ENCODE peak calls at places on chromosome 18, in four cellular contexts. C is Peyer's patch, E is heart left ventricle, I is thoracic aorta. Y is an unnamed sample.

GRCh38 chr18:61531182-61531581 is 198.0 kb downstream of the CDH20 start:
- DNase-seq in C (no peak), E (peak), I (no peak), Y (no peak)

GRCh38 chr18:52216104-52216503 is 123.9 kb upstream of the DCC start:
- DNase-seq in E (no peak), I (no peak), C (no peak), Y (peak)

GRCh38 chr18:45589559-45590041 is 25.7 kb upstream of the SLC14A2 start:
- DNase-seq in C (no peak), E (peak), I (no peak), Y (no peak)

GRCh38 chr18:75183524-75183923 is 25.4 kb downstream of the PTGR3 start:
- DNase-seq in E (no peak), I (no peak), C (peak), Y (peak)

GRCh38 chr18:79871026-79871390 is 73.3 kb downstream of the KCNG2 start:
- DNase-seq in I (no peak), C (peak), E (no peak), Y (no peak)

GRCh38 chr18:34544930-34545329 is 165.2 kb upstream of the DTNA start:
- DNase-seq in E (no peak), C (no peak), I (no peak), Y (no peak)

GRCh38 chr18:34729264-34729663 is 19.2 kb downstream of the DTNA start:
- DNase-seq in C (no peak), E (no peak), I (no peak), Y (no peak)

GRCh38 chr18:46466236-46467160 is 190.5 kb downstream of the LOXHD1 start:
- DNase-seq in I (no peak), E (no peak), C (no peak), Y (no peak)

GRCh38 chr18:32093523-32093922 is 1.8 kb downstream of the RNF138 start:
- DNase-seq in I (no peak), E (no peak), C (no peak), Y (no peak)

GRCh38 chr18:56799756-56800155 is 148.6 kb downstream of the WDR7 start:
- DNase-seq in E (no peak), C (no peak), I (no peak), Y (no peak)

GRCh38 chr18:24488824-24489493 is 28.5 kb downstream of the HRH4 start:
- DNase-seq in C (no peak), E (no peak), I (no peak), Y (no peak)

GRCh38 chr18:58015045-58015444 is 29.0 kb upstream of the NEDD4L start:
- DNase-seq in I (no peak), C (peak), E (no peak), Y (no peak)

GRCh38 chr18:68436485-68436884 is 278.4 kb downstream of the TMX3 start:
- DNase-seq in C (no peak), E (no peak), I (no peak), Y (no peak)

GRCh38 chr18:32899819-32900218 is 127.0 kb upstream of the KLHL14 start:
- DNase-seq in E (no peak), I (no peak), C (no peak), Y (no peak)

DNA sequence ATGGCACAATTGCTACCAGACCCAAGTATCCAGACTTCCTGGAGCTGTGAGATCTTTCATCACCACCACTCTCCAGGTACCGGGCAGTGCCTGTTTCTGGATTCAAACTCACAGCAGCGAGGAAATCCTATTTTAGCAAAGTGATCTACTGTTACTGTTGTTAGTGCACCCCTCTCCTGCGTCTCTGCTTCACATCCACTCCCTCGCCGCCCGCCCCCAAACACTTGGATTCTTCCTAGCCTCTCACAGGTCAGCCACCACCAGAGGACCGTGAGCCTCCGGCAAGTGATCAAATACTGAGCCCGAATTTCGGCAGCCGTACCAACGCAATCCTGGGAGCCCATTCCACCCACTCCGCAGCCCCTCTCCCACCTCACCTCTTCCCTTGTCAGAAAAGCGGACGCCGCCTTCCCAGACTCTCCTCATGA is 519 bp downstream of the METTL4 start:
- DNase-seq in I (peak), C (peak), E (peak), Y (no peak)
- TF ChIP-seq CTCF in I (peak), C (no peak), E (peak), Y (no peak)

DNA sequence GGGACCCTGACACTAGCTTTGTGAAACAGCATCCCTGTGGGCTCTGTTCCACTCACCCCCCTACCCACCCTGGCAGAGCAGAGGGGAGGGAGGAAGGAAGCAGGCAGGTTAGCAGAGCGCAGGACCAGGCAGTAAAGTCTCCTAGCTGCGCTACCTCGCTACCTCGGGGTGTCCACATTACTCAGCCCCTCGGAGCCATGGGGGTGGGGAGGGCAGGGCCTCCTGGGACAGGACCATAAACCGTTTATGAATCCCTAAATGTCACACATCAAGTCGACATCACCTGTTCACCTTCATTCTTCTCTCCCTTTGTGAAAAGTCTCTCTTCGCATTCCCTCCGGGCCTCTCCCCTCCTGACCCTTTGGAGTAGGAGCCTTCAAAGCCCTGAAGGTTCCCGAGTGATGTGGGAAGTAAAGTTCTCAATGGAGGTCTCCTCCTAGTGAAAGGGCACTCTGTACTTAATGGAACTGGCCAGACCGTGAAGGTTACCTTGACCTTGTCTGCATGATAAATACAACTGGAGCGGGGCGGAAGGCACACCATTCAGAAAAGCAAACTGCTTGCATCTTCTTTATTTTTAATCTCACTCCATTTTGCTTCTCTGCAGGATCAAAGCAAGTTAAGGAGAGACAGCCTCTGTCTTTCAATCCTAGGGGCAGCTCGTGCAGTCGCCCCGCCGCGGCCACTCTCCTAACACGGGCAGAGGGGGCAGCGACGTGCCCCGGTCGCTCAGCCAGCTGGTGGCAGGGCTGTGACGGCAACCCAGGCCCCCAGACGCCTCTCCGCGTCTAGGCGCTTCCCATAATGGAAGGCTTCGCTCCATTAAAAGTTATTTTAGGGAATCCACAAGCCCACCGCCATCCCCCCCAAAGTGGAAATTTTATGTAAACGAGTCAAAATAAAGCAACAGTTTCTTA is 23.8 kb upstream of the SMAD7 start:
- DNase-seq in I (no peak), E (no peak), C (no peak), Y (no peak)
- H3K4me3 ChIP-seq in I (peak), E (peak), C (peak), Y (peak)

GRCh38 chr18:9811978-9812377 is 73.8 kb upstream of the TXNDC2 start:
- DNase-seq in E (no peak), C (no peak), I (no peak), Y (no peak)

GRCh38 chr18:9808530-9809241 is 77.1 kb upstream of the TXNDC2 start:
- DNase-seq in C (no peak), I (no peak), E (peak), Y (no peak)

GRCh38 chr18:9810216-9810804 is 75.5 kb upstream of the TXNDC2 start:
- DNase-seq in C (no peak), I (no peak), E (no peak), Y (no peak)

GRCh38 chr18:9809686-9810085 is 76.1 kb upstream of the TXNDC2 start:
- DNase-seq in C (no peak), I (no peak), E (no peak), Y (no peak)

DNA sequence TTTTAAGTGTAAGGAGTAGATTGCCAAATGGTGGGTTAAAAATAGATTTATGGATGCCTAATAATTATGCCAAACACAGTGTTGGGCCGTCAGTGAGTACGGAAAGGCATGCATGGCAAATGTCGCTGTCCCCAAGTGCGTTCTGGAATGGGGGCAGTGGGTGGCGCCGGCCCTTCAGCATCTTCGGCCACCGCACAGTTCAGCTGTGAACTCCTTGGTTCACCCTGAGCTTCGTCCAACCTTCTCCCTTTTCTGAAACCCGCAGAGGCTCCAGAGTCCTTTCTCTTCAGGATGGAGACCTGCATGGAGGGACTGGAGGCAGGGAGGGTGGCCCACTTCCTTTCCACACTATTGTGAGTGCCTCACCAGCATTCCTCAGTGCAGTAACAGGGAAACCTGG is 74.8 kb upstream of the TXNDC2 start:
- DNase-seq in I (no peak), E (peak), C (no peak), Y (no peak)
- TF ChIP-seq CTCF in I (no peak), E (peak), C (no peak), Y (no peak)

GRCh38 chr18:55781481-55781957 is 193.5 kb upstream of the TCF4 start:
- DNase-seq in C (no peak), I (no peak), E (peak), Y (no peak)

GRCh38 chr18:55779711-55780590 is 192.0 kb upstream of the TCF4 start:
- DNase-seq in I (no peak), C (peak), E (peak), Y (no peak)

GRCh38 chr18:55778731-55779460 is 190.9 kb upstream of the TCF4 start:
- DNase-seq in C (no peak), E (no peak), I (no peak), Y (no peak)

GRCh38 chr18:55779461-55779710 is 191.4 kb upstream of the TCF4 start:
- DNase-seq in E (peak), C (no peak), I (no peak), Y (no peak)

GRCh38 chr18:55780591-55781071 is 192.6 kb upstream of the TCF4 start:
- DNase-seq in E (no peak), I (no peak), C (no peak), Y (no peak)
- H3K4me3 ChIP-seq in E (peak), I (peak), C (peak), Y (peak)

GRCh38 chr18:8505036-8505435 is 104.2 kb upstream of the RAB12 start:
- DNase-seq in C (no peak), E (no peak), I (no peak), Y (no peak)

GRCh38 chr18:8506251-8507049 is 102.8 kb upstream of the RAB12 start:
- DNase-seq in E (no peak), C (no peak), I (no peak), Y (no peak)

GRCh38 chr18:8507881-8508280 is 101.4 kb upstream of the RAB12 start:
- DNase-seq in I (no peak), E (no peak), C (no peak), Y (no peak)

GRCh38 chr18:8508320-8508719 is 100.9 kb upstream of the RAB12 start:
- DNase-seq in C (no peak), I (no peak), E (no peak), Y (no peak)

GRCh38 chr18:8507361-8507760 is 101.9 kb upstream of the RAB12 start:
- DNase-seq in E (no peak), I (no peak), C (no peak), Y (no peak)
- TF ChIP-seq CTCF in E (no peak), I (no peak), C (no peak), Y (peak)

GRCh38 chr18:66795011-66795410 is 191.1 kb upstream of the CDH19 start:
- DNase-seq in C (no peak), E (no peak), I (no peak), Y (no peak)
- H3K4me3 ChIP-seq in C (no peak), E (no peak), I (no peak), Y (no peak)

DNA sequence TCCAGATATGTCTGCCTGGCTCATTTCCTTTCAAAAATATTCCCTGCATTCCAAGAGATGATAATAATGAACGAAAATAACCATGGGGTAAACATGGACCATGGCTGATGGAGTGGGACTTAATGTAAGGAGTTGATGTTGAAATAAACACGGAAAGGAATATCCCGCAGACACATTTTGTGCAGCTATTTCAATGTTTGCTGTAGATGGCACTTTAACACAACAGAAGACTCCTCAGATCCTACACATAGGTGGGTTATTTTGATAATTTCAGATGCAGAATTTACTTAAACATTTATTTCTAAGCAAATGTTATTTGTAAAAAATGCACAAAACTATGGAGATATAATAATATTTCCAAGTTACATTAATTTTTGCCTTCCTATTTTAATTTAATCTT is 87.5 kb upstream of the DYNAP start:
- DNase-seq in C (no peak), I (no peak), E (no peak), Y (no peak)
- TF ChIP-seq CTCF in C (no peak), I (no peak), E (no peak), Y (no peak)

GRCh38 chr18:8798996-8799395 is 93.6 kb downstream of the MTCL1 start:
- DNase-seq in E (peak), I (no peak), C (peak), Y (no peak)

GRCh38 chr18:8800445-8800844 is 95.1 kb downstream of the MTCL1 start:
- DNase-seq in C (peak), I (no peak), E (no peak), Y (peak)

GRCh38 chr18:8799593-8799992 is 94.2 kb downstream of the MTCL1 start:
- DNase-seq in I (no peak), E (no peak), C (no peak), Y (no peak)

GRCh38 chr18:8800876-8801262 is 95.5 kb downstream of the MTCL1 start:
- DNase-seq in E (no peak), C (no peak), I (no peak), Y (no peak)

GRCh38 chr18:8800041-8800441 is 94.7 kb downstream of the MTCL1 start:
- DNase-seq in I (no peak), E (no peak), C (no peak), Y (no peak)
- H3K4me3 ChIP-seq in I (peak), E (no peak), C (no peak), Y (peak)